ENCODE peak calls at places on chromosomes 1 and 21, in eight cellular contexts. A is T-helper 1 cell; N is A673; P is activated naive CD8-positive, alpha-beta T cell treated with anti-CD3 and anti-CD28 coated beads, Interleukin-2, amount 50 U/mL, for 24 hours; W is stimulated activated CD4-positive, alpha-beta T cell treated with anti-CD3 and anti-CD28 coated beads, Interleukin-15, amount 100 ng/mL, for 24 hours; M is amygdala; B is posterior cingulate gyrus; Z is vagina. U is an unnamed sample.
A peak's percentile ranks its signal among the peaks of the same experiment; 100 is the strongest.

GRCh38 chr1:154607748-154608521 is at the start of gene ADAR:
- DNase-seq in N (peak; percentile 98), M (peak; percentile 74), A (peak; percentile 82), W (peak; percentile 93), B (peak; percentile 70), Z (no peak), P (peak; percentile 90), U (peak; percentile 22)

GRCh38 chr1:163231385-163231784 is 28.7 kb upstream of the RGS5 start:
- DNase-seq in A (no peak), N (no peak), Z (no peak), P (no peak), M (no peak), B (no peak), W (no peak), U (no peak)

GRCh38 chr1:51990478-51990965 is at the start of gene RAB3B:
- DNase-seq in A (peak; percentile 52), Z (no peak), P (peak; percentile 84), B (peak; percentile 24), W (peak; percentile 87), N (peak; percentile 71), M (peak; percentile 1), U (peak; percentile 60)

GRCh38 chr1:229043111-229043510 is 227.8 kb upstream of the RAB4A start:
- DNase-seq in N (no peak), B (no peak), W (no peak), A (no peak), M (no peak), P (no peak), Z (no peak), U (no peak)

GRCh38 chr1:109314805-109315204 is 8.0 kb upstream of the MYBPHL start:
- DNase-seq in A (no peak), P (no peak), B (no peak), Z (no peak), M (no peak), W (no peak), N (no peak), U (no peak)

GRCh38 chr1:152623203-152623844 is 421 bp upstream of the LCE3A start:
- DNase-seq in Z (no peak), P (peak; percentile 32), W (peak; percentile 42), N (peak; percentile 17), B (no peak), A (no peak), M (no peak), U (no peak)

GRCh38 chr21:39647476-39647875 is 34.7 kb downstream of the B3GALT5 start:
- DNase-seq in N (no peak), P (no peak), Z (peak; percentile 31), A (no peak), M (no peak), B (no peak), W (no peak), U (no peak)

GRCh38 chr1:196660272-196660671 is 8.4 kb downstream of the CFH start:
- DNase-seq in P (no peak), N (no peak), Z (no peak), M (no peak), A (no peak), B (no peak), W (no peak), U (no peak)

GRCh38 chr21:33492571-33492970 is 1.1 kb upstream of the DNAJC28 start:
- DNase-seq in W (no peak), Z (no peak), P (no peak), A (no peak), B (no peak), N (peak; percentile 14), M (no peak), U (no peak)

GRCh38 chr21:36504067-36505058 is 24.4 kb upstream of the CLDN14 start:
- DNase-seq in N (peak; percentile 72), M (peak; percentile 1), A (no peak), W (peak; percentile 50), P (peak; percentile 41), B (peak; percentile 24), Z (no peak), U (peak; percentile 8)

GRCh38 chr1:45647248-45648021 is 23.6 kb upstream of the CCDC17 start:
- DNase-seq in W (no peak), M (no peak), A (no peak), N (peak; percentile 35), P (no peak), B (no peak), Z (no peak), U (no peak)

GRCh38 chr1:223834660-223835263 is 11.0 kb downstream of the TP53BP2 start:
- DNase-seq in M (no peak), Z (no peak), W (peak; percentile 20), P (no peak), N (no peak), B (no peak), A (no peak), U (no peak)

GRCh38 chr1:19081218-19081893 is 124.9 kb upstream of the IFFO2 start:
- DNase-seq in M (no peak), P (no peak), A (no peak), Z (no peak), N (peak; percentile 51), W (no peak), B (no peak), U (no peak)

GRCh38 chr1:241356519-241357365 is at the start of gene RGS7:
- DNase-seq in P (peak; percentile 5), W (peak; percentile 35), Z (no peak), N (peak; percentile 11), B (peak; percentile 54), A (no peak), M (peak; percentile 73), U (peak; percentile 48)

GRCh38 chr1:232704694-232705680 is 75.1 kb upstream of the SIPA1L2 start:
- DNase-seq in W (no peak), N (peak; percentile 77), M (peak; percentile 48), A (no peak), Z (no peak), B (peak; percentile 49), P (no peak), U (peak; percentile 85)

GRCh38 chr1:11714831-11715574 is 20.9 kb upstream of the AGTRAP start:
- DNase-seq in A (no peak), W (no peak), P (no peak), Z (no peak), M (peak; percentile 27), N (no peak), B (no peak), U (no peak)

GRCh38 chr1:91768786-91769697 is 116.9 kb downstream of the TGFBR3 start:
- DNase-seq in W (no peak), N (no peak), P (no peak), M (no peak), A (no peak), Z (no peak), B (no peak), U (no peak)

GRCh38 chr1:203842559-203842876 is 18.9 kb upstream of the SNRPE start:
- DNase-seq in P (no peak), M (no peak), B (no peak), A (no peak), N (no peak), Z (no peak), W (no peak), U (no peak)

GRCh38 chr1:32755810-32756159 is 53.2 kb upstream of the SYNC start:
- DNase-seq in Z (no peak), P (no peak), A (no peak), M (no peak), B (no peak), N (no peak), W (no peak), U (no peak)

GRCh38 chr1:32073387-32074229 is 869 bp downstream of the TMEM39B start:
- DNase-seq in B (no peak), M (no peak), Z (no peak), W (no peak), A (no peak), P (no peak), N (no peak), U (peak; percentile 80)

GRCh38 chr1:183956559-183957188 is 80.9 kb downstream of the COLGALT2 start:
- DNase-seq in Z (no peak), B (no peak), N (peak; percentile 49), W (peak; percentile 51), M (no peak), P (peak; percentile 32), A (peak; percentile 18), U (no peak)

GRCh38 chr1:161747789-161748188 is 1.8 kb upstream of the DUSP12 start:
- DNase-seq in M (no peak), Z (no peak), N (no peak), P (no peak), B (no peak), A (no peak), W (no peak), U (no peak)

U was measured in NCI-H748 treated with DMSO at 0.1 percent for 48 hours.